ENCODE peak calls at places on chromosomes 4 and X, in five cellular contexts. X, J, W, B and M are unnamed samples.

GRCh38 chrX:50495616-50496015 is 25.0 kb upstream of the DGKK start:
- DNase-seq in X (no peak), B (no peak), W (no peak), J (peak), M (no peak)

GRCh38 chr4:1130318-1131186 is 17.2 kb upstream of the RNF212 start:
- DNase-seq in B (peak), W (peak), J (peak), X (no peak), M (peak)

GRCh38 chr4:180999217-180999616 is 1244.0 kb upstream of the TENM3 start:
- DNase-seq in W (no peak), J (no peak), B (no peak), X (no peak), M (no peak)

GRCh38 chr4:99762728-99763127 is 53.9 kb upstream of the DAPP1 start:
- DNase-seq in J (no peak), X (no peak), W (no peak), B (no peak), M (no peak)

GRCh38 chr4:7860600-7861158 is 79.0 kb downstream of the AFAP1 start:
- DNase-seq in J (no peak), B (no peak), W (no peak), X (no peak), M (no peak)

GRCh38 chrX:39815621-39816020 is 282.1 kb downstream of the BCOR start:
- DNase-seq in W (no peak), B (no peak), X (no peak), J (no peak), M (no peak)

GRCh38 chr4:120071192-120071795 is 4.6 kb upstream of the MAD2L1 start:
- DNase-seq in J (no peak), W (peak), B (no peak), X (no peak), M (peak)

GRCh38 chr4:166165829-166166420 is 292.9 kb downstream of the TLL1 start:
- DNase-seq in W (no peak), X (no peak), B (peak), J (no peak), M (peak)

GRCh38 chr4:173037242-173037641 is 131.4 kb upstream of the GALNT7 start:
- DNase-seq in W (no peak), X (no peak), B (no peak), J (no peak), M (no peak)

GRCh38 chrX:40099046-40099968 is 1.5 kb upstream of the BCOR start:
- DNase-seq in B (peak), W (peak), J (no peak), X (peak), M (peak)

GRCh38 chrX:130575831-130576404 is 174.1 kb downstream of the RBMX2 start:
- DNase-seq in X (peak), J (no peak), B (peak), W (no peak), M (peak)

GRCh38 chrX:19627533-19627932 is 112.2 kb upstream of the MAP3K15 start:
- DNase-seq in B (no peak), J (no peak), W (no peak), X (no peak), M (no peak)

GRCh38 chr4:64539234-64539849 is 130.1 kb upstream of the TECRL start:
- DNase-seq in X (no peak), J (no peak), W (no peak), B (peak), M (peak)

GRCh38 chrX:38275615-38276014 is 51.7 kb downstream of the RPGR start:
- DNase-seq in J (no peak), X (no peak), B (no peak), W (no peak), M (no peak)

GRCh38 chrX:120029354-120029753 is 48.1 kb downstream of the RHOXF2B start:
- DNase-seq in B (no peak), W (no peak), J (no peak), X (no peak), M (peak)

GRCh38 chr4:128608006-128608405 is 201.5 kb upstream of the JADE1 start:
- DNase-seq in W (no peak), J (no peak), B (no peak), X (no peak), M (no peak)

GRCh38 chrX:39755152-39756032 is 342.4 kb downstream of the BCOR start:
- DNase-seq in X (no peak), J (peak), B (peak), W (no peak), M (peak)

DNA sequence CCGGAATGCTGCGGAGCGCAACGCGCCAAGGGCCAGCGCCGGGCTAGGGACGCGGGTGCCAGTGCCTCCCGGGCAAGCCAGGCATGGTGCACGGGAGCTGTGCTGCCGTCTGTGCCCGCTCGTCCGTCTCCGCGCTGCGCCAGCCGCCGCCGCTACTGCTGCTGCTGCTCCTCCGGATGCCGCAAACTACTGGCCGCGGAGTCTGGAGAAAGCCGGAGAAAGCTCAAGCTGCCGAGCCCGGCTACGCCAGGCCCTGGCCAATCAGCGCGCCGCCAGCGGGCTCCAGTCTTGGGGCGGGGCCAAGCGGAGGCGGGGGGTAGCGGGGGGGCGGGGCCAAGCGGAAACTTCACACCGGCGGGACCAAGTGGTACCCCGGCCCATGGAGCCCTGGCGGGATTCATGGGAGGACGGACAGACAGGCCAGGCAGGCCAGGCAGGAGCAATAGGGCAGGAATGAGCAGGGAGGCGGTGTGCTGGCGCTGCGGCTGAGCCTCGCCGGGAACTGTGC is at the start of gene PCDH19:
- DNase-seq in B (peak), X (peak), J (no peak), W (peak), M (peak)
- TF ChIP-seq POLR2A in B (no peak), X (no peak), J (no peak), W (no peak), M (no peak)

GRCh38 chr4:88284378-88285234 is at the start of gene PPM1K:
- DNase-seq in W (peak), J (peak), X (peak), B (peak), M (peak)

GRCh38 chr4:88285235-88285505 is 809 bp upstream of the PPM1K start:
- DNase-seq in B (no peak), W (no peak), X (no peak), J (no peak), M (no peak)

GRCh38 chr4:88286897-88287296 is 2.5 kb upstream of the PPM1K start:
- DNase-seq in X (no peak), W (no peak), J (no peak), B (no peak), M (peak)

GRCh38 chr4:88280228-88280795 is 4.0 kb downstream of the PPM1K start:
- DNase-seq in B (no peak), W (no peak), J (no peak), X (no peak), M (no peak)

DNA sequence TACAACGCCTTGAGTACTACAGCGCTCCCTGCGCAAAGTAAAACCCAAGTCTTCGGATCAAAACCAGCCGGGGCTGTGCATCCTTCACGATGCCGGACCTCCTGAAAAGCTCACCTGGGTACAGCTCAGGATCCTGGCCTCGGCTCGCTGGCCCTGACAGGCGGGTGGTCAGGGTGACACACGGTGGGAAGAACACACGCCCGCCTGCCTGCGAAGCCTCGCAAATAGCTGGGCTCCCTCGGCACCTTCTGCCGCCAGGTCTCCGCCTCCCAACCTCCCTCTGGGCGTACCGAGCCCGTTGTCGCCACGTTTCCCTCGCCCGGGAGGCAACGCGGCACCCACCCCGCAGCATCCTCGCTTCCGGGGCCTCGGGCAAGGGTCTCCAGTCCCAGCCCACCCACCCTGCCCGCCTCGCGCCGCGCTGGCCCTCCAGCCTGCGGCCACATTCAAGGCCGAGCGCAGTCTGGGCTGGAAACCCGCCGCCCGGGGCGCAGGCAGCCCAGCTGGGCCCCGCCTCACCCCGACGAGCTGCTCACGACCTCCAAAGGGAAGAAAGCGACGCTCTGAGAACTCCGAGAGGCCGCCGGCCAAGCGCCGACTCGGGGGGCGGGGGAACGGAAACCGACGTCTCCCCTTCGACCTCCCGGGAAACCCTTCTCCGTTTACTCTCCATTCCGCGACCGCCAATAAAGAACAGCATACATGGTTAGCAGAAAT is 542 bp downstream of the PPM1K start:
- DNase-seq in W (peak), J (peak), X (peak), B (peak), M (peak)
- TF ChIP-seq POLR2A in W (no peak), J (no peak), X (no peak), B (no peak), M (no peak)

GRCh38 chr4:30719363-30720020 is 677 bp upstream of the PCDH7 start:
- DNase-seq in J (no peak), W (peak), X (peak), B (no peak), M (no peak)
- TF ChIP-seq POLR2A in J (no peak), W (no peak), X (no peak), B (no peak), M (no peak)

GRCh38 chr4:168319486-168320019 is 1.0 kb upstream of the DDX60 start:
- DNase-seq in X (no peak), B (no peak), J (no peak), W (no peak), M (peak)

GRCh38 chr4:168321006-168321405 is 2.5 kb upstream of the DDX60 start:
- DNase-seq in J (no peak), B (no peak), W (no peak), X (no peak), M (peak)

DNA sequence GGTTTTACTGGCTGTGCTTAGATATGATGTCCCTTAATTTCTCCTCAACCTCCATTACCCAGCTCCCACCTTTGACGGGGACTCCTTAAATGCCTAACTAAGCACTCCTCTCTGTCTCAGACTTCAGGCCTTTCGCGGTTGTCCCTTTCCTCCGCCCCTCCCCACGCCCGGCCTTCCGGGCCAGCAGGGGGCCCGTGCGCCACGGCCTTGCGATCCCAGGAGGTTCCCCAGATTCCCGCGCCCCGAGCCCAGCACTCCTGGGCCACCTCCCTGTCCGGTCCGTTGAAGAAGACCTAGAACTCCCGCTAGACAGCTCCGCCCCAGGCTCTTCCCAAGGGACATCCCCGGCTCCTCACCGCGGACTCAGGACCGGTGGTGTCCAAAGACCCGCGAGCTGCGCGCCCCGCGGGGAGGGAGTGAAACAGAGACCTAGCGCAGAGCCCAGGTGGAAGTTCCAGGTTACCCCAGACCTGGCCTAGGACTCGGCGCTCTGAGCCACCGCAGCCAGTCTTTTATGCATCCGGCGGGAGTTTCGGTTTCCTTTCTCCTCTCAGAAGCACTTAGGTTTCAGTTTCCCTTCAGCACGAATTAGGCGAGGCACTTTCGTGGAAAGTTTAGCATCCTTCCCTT is at the start of gene DDX60:
- DNase-seq in B (peak), X (peak), W (peak), J (peak), M (peak)
- TF ChIP-seq POLR2A in B (no peak), X (peak), W (no peak), J (no peak), M (peak)

GRCh38 chr4:151842430-151843079 is 81.7 kb upstream of the GATB start:
- DNase-seq in B (no peak), X (no peak), J (no peak), W (no peak), M (no peak)

GRCh38 chr4:151835467-151835866 is 74.7 kb upstream of the GATB start:
- DNase-seq in X (no peak), J (no peak), B (no peak), W (no peak), M (no peak)

GRCh38 chr4:151841107-151841506 is 80.3 kb upstream of the GATB start:
- DNase-seq in J (no peak), X (no peak), W (no peak), B (no peak), M (no peak)
- TF ChIP-seq POLR2A in J (no peak), X (no peak), W (no peak), B (no peak), M (no peak)

GRCh38 chrX:71095033-71095432 is 618 bp upstream of the FOXO4 start:
- DNase-seq in W (peak), B (no peak), J (no peak), X (no peak), M (peak)

GRCh38 chrX:71096702-71097032 is 1.0 kb downstream of the FOXO4 start:
- DNase-seq in W (no peak), X (no peak), B (no peak), J (no peak), M (peak)

GRCh38 chrX:71095971-71096701 is 485 bp downstream of the FOXO4 start:
- DNase-seq in W (peak), J (no peak), B (no peak), X (no peak), M (peak)

GRCh38 chrX:71098302-71098701 is 2.7 kb downstream of the FOXO4 start:
- DNase-seq in W (peak), X (no peak), J (peak), B (peak), M (peak)

DNA sequence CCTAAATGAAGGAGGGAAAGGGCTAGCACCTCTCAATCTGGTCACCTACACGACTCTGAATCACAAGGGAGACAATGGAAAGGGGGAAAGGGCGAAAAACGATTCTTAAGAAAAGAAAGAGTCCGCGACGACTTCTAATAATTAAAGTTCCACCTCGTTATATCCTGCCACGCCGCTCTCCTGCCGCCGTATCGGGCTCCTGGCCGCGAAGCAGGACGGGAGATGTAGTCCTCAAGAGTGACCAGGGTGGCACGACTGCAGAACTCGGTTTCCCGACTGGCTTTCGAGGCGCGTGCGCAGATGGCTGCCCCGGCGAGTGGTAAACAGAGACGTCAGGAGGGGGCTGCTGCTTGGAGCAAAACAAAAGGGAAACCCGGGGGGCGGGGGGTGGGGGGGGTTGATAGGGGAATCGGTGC is at the start of gene FOXO4:
- DNase-seq in W (peak), B (peak), J (peak), X (peak), M (peak)
- TF ChIP-seq POLR2A in W (no peak), B (no peak), J (peak), X (no peak), M (peak)

GRCh38 chr4:76194325-76194724 is 19.3 kb downstream of the SCARB2 start:
- DNase-seq in J (no peak), X (no peak), W (no peak), B (peak), M (no peak)
- TF ChIP-seq POLR2A in J (no peak), X (no peak), W (no peak), B (no peak), M (no peak)